ENCODE peak calls at places on chromosomes 2 and 18, in four cellular contexts. One of them, this sample, is unnamed.

GRCh38 chr2:225742487-225742886 is 343.0 kb downstream of the NYAP2 start:
- DNase-seq in neural progenitor cell: no peak
- DNase-seq in astrocyte: no peak
- DNase-seq in IMR-90: no peak
- DNase-seq in this sample: no peak

GRCh38 chr2:240876035-240876474 is 7.4 kb downstream of the AGXT start:
- DNase-seq in astrocyte: no peak
- DNase-seq in IMR-90: no peak
- DNase-seq in neural progenitor cell: no peak
- DNase-seq in this sample: no peak

GRCh38 chr2:96241901-96242611 is 23.7 kb downstream of the TMEM127 start:
- DNase-seq in IMR-90: peak; percentile 86
- DNase-seq in astrocyte: peak; percentile 69
- DNase-seq in neural progenitor cell: no peak
- DNase-seq in this sample: no peak

GRCh38 chr2:24886640-24887324 is 33.3 kb downstream of the ADCY3 start:
- DNase-seq in astrocyte: peak; percentile 7
- DNase-seq in neural progenitor cell: no peak
- DNase-seq in IMR-90: peak; percentile 51
- DNase-seq in this sample: no peak

GRCh38 chr2:12701786-12702660 is 14.7 kb upstream of the TRIB2 start:
- DNase-seq in neural progenitor cell: no peak
- DNase-seq in astrocyte: peak; percentile 84
- DNase-seq in IMR-90: peak; percentile 80
- DNase-seq in this sample: no peak

GRCh38 chr2:142849818-142850217 is 27.6 kb upstream of the KYNU start:
- DNase-seq in neural progenitor cell: no peak
- DNase-seq in astrocyte: peak; percentile 23
- DNase-seq in IMR-90: no peak
- DNase-seq in this sample: no peak

GRCh38 chr2:113185643-113186315 is 12.0 kb downstream of the PSD4 start:
- DNase-seq in astrocyte: no peak
- DNase-seq in IMR-90: no peak
- DNase-seq in neural progenitor cell: no peak
- DNase-seq in this sample: no peak

GRCh38 chr18:43314931-43315330 is 37.6 kb upstream of the SYT4 start:
- DNase-seq in astrocyte: peak; percentile 17
- DNase-seq in neural progenitor cell: no peak
- DNase-seq in IMR-90: no peak
- DNase-seq in this sample: no peak

GRCh38 chr2:101410716-101411115 is 23.4 kb upstream of the CREG2 start:
- DNase-seq in IMR-90: no peak
- DNase-seq in astrocyte: no peak
- DNase-seq in neural progenitor cell: no peak
- DNase-seq in this sample: no peak

GRCh38 chr2:207288628-207289027 is 122.9 kb upstream of the KLF7 start:
- DNase-seq in IMR-90: no peak
- DNase-seq in neural progenitor cell: no peak
- DNase-seq in astrocyte: no peak
- DNase-seq in this sample: no peak

GRCh38 chr2:239639366-239640185 is 238.8 kb upstream of the HDAC4 start:
- DNase-seq in neural progenitor cell: no peak
- DNase-seq in IMR-90: no peak
- DNase-seq in astrocyte: no peak
- DNase-seq in this sample: no peak

GRCh38 chr2:85015653-85016360 is 44.8 kb downstream of the KCMF1 start:
- DNase-seq in neural progenitor cell: no peak
- DNase-seq in IMR-90: no peak
- DNase-seq in astrocyte: no peak
- DNase-seq in this sample: no peak

GRCh38 chr2:111622859-111623258 is 261.1 kb downstream of the ANAPC1 start:
- DNase-seq in neural progenitor cell: no peak
- DNase-seq in IMR-90: no peak
- DNase-seq in astrocyte: no peak
- DNase-seq in this sample: no peak

GRCh38 chr2:127662937-127663565 is 12.3 kb downstream of the LIMS2 start:
- DNase-seq in IMR-90: no peak
- DNase-seq in astrocyte: no peak
- DNase-seq in neural progenitor cell: no peak
- DNase-seq in this sample: no peak

GRCh38 chr2:205712508-205712907 is 30.2 kb downstream of the NRP2 start:
- DNase-seq in astrocyte: peak; percentile 89
- DNase-seq in IMR-90: peak; percentile 92
- DNase-seq in neural progenitor cell: no peak
- DNase-seq in this sample: no peak

GRCh38 chr2:71299507-71299906 is 32.1 kb upstream of the ZNF638 start:
- DNase-seq in neural progenitor cell: peak; percentile 47
- DNase-seq in astrocyte: peak; percentile 10
- DNase-seq in IMR-90: peak; percentile 36
- DNase-seq in this sample: no peak

DNA sequence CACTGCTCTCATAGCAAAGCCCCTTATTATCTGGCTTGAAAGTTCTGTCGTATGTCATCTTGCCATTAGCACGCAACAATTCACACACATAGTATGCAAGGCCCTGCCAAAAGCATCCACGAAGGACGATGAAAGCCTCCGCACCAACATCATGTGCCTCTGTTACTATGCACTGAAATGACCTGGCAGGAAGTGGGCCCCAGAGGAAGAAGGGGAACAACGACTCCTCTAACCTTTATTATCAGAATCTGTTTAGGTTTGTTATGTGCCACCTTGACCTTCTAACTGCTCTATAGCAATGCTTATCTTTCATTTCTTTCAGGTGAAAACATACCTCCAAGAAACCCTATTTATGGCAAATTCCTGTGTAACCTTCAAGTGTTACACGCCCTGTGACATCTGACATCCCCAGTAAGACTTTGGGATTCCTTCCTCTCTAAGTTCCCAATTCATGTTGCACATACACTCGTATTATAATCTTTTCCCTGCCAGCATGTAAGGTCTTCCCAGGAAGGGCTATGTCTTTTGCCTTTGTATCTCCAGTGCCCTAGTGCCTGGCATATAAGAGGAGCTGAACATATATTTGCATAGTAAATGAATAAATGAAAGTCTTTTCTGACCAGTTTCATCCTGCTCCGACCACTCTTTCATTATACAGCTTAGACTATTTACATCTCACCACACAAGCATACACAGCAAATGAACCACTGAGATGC is 7.0 kb upstream of the NDUFV2 start:
- DNase-seq in astrocyte: peak; percentile 31
- DNase-seq in IMR-90: peak; percentile 81
- DNase-seq in neural progenitor cell: no peak
- DNase-seq in this sample: no peak
- H2AFZ ChIP-seq in astrocyte: peak overlapping the region; percentile 58
- H2AFZ ChIP-seq in IMR-90: peak overlapping the region; percentile 67
- H2AFZ ChIP-seq in neural progenitor cell: no peak overlapping the region
- H2AFZ ChIP-seq in this sample: peak overlapping the region; percentile 31

GRCh38 chr2:170850251-170850650 is 33.6 kb downstream of the GAD1 start:
- DNase-seq in astrocyte: no peak
- DNase-seq in IMR-90: no peak
- DNase-seq in neural progenitor cell: no peak
- DNase-seq in this sample: no peak
- H2AFZ ChIP-seq in astrocyte: no peak overlapping the region
- H2AFZ ChIP-seq in IMR-90: no peak overlapping the region
- H2AFZ ChIP-seq in neural progenitor cell: no peak overlapping the region
- H2AFZ ChIP-seq in this sample: no peak overlapping the region

GRCh38 chr2:154849482-154849881 is 151.0 kb downstream of the KCNJ3 start:
- DNase-seq in IMR-90: no peak
- DNase-seq in neural progenitor cell: no peak
- DNase-seq in astrocyte: no peak
- DNase-seq in this sample: no peak

GRCh38 chr2:154850532-154850931 is 152.0 kb downstream of the KCNJ3 start:
- DNase-seq in astrocyte: no peak
- DNase-seq in IMR-90: no peak
- DNase-seq in neural progenitor cell: no peak
- DNase-seq in this sample: no peak

GRCh38 chr2:154855113-154855512 is 156.6 kb downstream of the KCNJ3 start:
- DNase-seq in neural progenitor cell: no peak
- DNase-seq in IMR-90: no peak
- DNase-seq in astrocyte: no peak
- DNase-seq in this sample: no peak
- H2AFZ ChIP-seq in neural progenitor cell: peak overlapping the region; percentile 15
- H2AFZ ChIP-seq in IMR-90: no peak overlapping the region
- H2AFZ ChIP-seq in astrocyte: no peak overlapping the region
- H2AFZ ChIP-seq in this sample: no peak overlapping the region

DNA sequence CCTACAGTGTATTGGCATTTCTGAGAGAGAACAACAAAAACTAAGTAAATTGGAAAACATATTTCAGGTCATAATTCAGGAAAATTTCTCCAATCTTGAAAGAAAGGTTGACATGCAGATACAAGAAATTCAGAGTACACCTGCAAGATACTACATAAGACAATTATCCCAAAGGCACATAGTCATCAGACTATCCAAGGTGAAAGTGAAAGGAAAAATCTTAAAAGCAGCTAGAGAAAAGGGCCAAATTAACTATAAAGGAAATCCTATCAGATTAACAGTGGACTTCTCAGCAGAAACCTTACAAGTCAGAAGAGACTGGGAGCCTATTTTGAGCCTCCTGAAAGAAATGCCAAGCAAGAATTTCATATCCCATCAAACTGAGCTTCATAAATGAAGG is 449.0 kb upstream of the MMADHC start:
- DNase-seq in IMR-90: no peak
- DNase-seq in astrocyte: no peak
- DNase-seq in neural progenitor cell: no peak
- DNase-seq in this sample: no peak
- H2AFZ ChIP-seq in IMR-90: no peak overlapping the region
- H2AFZ ChIP-seq in astrocyte: no peak overlapping the region
- H2AFZ ChIP-seq in neural progenitor cell: no peak overlapping the region
- H2AFZ ChIP-seq in this sample: no peak overlapping the region

DNA sequence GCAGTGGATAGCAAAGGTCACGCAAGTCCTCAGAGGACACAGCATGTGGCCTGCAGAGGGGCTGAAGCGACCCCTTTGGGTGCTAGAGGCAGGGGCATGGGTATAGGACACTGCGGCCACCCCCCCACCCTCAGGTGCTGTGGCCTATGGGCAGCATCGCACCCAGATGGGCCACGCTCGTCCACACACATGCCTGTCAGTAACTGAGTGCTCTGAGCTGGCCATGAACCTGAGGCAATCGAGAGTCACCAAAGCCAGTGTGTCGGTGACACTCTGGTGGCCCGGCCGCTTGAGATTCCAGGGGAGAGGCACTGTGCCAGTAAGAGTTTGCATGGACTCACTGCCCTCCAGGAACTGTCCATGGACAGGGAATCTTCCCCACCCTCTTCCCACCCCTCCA is 22.7 kb upstream of the PTPN2 start:
- DNase-seq in neural progenitor cell: no peak
- DNase-seq in astrocyte: no peak
- DNase-seq in IMR-90: no peak
- DNase-seq in this sample: no peak
- H2AFZ ChIP-seq in neural progenitor cell: no peak overlapping the region
- H2AFZ ChIP-seq in astrocyte: no peak overlapping the region
- H2AFZ ChIP-seq in IMR-90: peak overlapping the region; percentile 35
- H2AFZ ChIP-seq in this sample: no peak overlapping the region

GRCh38 chr2:55809875-55810620 is 113.5 kb downstream of the EFEMP1 start:
- DNase-seq in IMR-90: peak; percentile 19
- DNase-seq in astrocyte: no peak
- DNase-seq in neural progenitor cell: no peak
- DNase-seq in this sample: no peak
- H2AFZ ChIP-seq in IMR-90: no peak overlapping the region
- H2AFZ ChIP-seq in astrocyte: no peak overlapping the region
- H2AFZ ChIP-seq in neural progenitor cell: no peak overlapping the region
- H2AFZ ChIP-seq in this sample: no peak overlapping the region

This sample was measured in HCT116.